ENCODE peak calls at places on chromosomes 2 and 18, in five cellular contexts. M is right atrium auricular region; U is naive thymus-derived CD4-positive, alpha-beta T cell; C is upper lobe of right lung; S is neuronal stem cell. O is an unnamed sample.
A peak's percentile ranks its signal among the peaks of the same experiment; 100 is the strongest.

GRCh38 chr18:78999939-79000338 is 20.3 kb downstream of the SALL3 start:
- DNase-seq in M (no peak), U (no peak), C (no peak), S (no peak), O (no peak)

GRCh38 chr2:121897335-121897970 is 142.0 kb downstream of the TSN start:
- DNase-seq in M (no peak), U (no peak), C (no peak), S (no peak), O (no peak)

GRCh38 chr18:31983020-31983419 is 35.6 kb upstream of the RNF125 start:
- DNase-seq in M (no peak), U (no peak), C (no peak), S (no peak), O (no peak)

GRCh38 chr2:241081643-241082337 is 20.3 kb downstream of the MTERF4 start:
- DNase-seq in M (no peak), U (no peak), C (no peak), S (no peak), O (no peak)

GRCh38 chr2:220748875-220749479 is 823.1 kb downstream of the EPHA4 start:
- DNase-seq in M (no peak), U (no peak), C (peak; percentile 49), S (no peak), O (no peak)

GRCh38 chr2:56184500-56184996 is 758 bp downstream of the CCDC85A start:
- DNase-seq in M (no peak), U (no peak), C (peak; percentile 71), S (peak; percentile 43), O (no peak)

GRCh38 chr2:22628183-22628582 is 756.8 kb upstream of the KLHL29 start:
- DNase-seq in M (no peak), U (no peak), C (no peak), S (no peak), O (no peak)

GRCh38 chr2:86033751-86034680 is 71.7 kb downstream of the POLR1A start:
- DNase-seq in M (no peak), U (no peak), C (no peak), S (no peak), O (no peak)

GRCh38 chr2:133992454-133992853 is 261.4 kb upstream of the MGAT5 start:
- DNase-seq in M (no peak), U (no peak), C (no peak), S (no peak), O (no peak)

GRCh38 chr2:16662440-16662839 is 3.2 kb downstream of the CYRIA start:
- DNase-seq in M (no peak), U (no peak), C (no peak), S (no peak), O (no peak)

GRCh38 chr2:74001781-74002514 is 17.2 kb downstream of the TET3 start:
- DNase-seq in M (no peak), U (no peak), C (peak; percentile 40), S (no peak), O (no peak)

GRCh38 chr2:74003494-74004211 is 18.9 kb downstream of the TET3 start:
- DNase-seq in M (no peak), U (no peak), C (peak; percentile 36), S (no peak), O (peak; percentile 33)

GRCh38 chr2:74004212-74005182 is 19.8 kb downstream of the TET3 start:
- DNase-seq in M (no peak), U (no peak), C (peak; percentile 39), S (no peak), O (no peak)

GRCh38 chr2:74001121-74001520 is 16.4 kb downstream of the TET3 start:
- DNase-seq in M (no peak), U (no peak), C (peak; percentile 33), S (no peak), O (no peak)

GRCh38 chr2:74002515-74003391 is 18.0 kb downstream of the TET3 start:
- DNase-seq in M (peak; percentile 75), U (peak; percentile 81), C (peak; percentile 92), S (peak; percentile 87), O (peak; percentile 74)
- H3K27ac ChIP-seq in M (peak overlapping the region; percentile 45), U (peak overlapping the region; percentile 67), C (peak overlapping the region; percentile 60), S (peak overlapping the region; percentile 95), O (peak overlapping the region; percentile 27)

GRCh38 chr2:128032092-128032491 is 4.2 kb upstream of the SAP130 start:
- DNase-seq in M (no peak), U (no peak), C (no peak), S (no peak), O (no peak)

GRCh38 chr2:128027278-128027800 is 520 bp downstream of the SAP130 start:
- DNase-seq in M (peak; percentile 100), U (peak; percentile 96), C (peak; percentile 100), S (peak; percentile 98), O (peak; percentile 100)

GRCh38 chr2:128026422-128027277 is 1.2 kb downstream of the SAP130 start:
- DNase-seq in M (no peak), U (no peak), C (no peak), S (peak; percentile 5), O (peak; percentile 44)

GRCh38 chr2:128028668-128029054 is 802 bp upstream of the SAP130 start:
- DNase-seq in M (no peak), U (no peak), C (no peak), S (no peak), O (no peak)

DNA sequence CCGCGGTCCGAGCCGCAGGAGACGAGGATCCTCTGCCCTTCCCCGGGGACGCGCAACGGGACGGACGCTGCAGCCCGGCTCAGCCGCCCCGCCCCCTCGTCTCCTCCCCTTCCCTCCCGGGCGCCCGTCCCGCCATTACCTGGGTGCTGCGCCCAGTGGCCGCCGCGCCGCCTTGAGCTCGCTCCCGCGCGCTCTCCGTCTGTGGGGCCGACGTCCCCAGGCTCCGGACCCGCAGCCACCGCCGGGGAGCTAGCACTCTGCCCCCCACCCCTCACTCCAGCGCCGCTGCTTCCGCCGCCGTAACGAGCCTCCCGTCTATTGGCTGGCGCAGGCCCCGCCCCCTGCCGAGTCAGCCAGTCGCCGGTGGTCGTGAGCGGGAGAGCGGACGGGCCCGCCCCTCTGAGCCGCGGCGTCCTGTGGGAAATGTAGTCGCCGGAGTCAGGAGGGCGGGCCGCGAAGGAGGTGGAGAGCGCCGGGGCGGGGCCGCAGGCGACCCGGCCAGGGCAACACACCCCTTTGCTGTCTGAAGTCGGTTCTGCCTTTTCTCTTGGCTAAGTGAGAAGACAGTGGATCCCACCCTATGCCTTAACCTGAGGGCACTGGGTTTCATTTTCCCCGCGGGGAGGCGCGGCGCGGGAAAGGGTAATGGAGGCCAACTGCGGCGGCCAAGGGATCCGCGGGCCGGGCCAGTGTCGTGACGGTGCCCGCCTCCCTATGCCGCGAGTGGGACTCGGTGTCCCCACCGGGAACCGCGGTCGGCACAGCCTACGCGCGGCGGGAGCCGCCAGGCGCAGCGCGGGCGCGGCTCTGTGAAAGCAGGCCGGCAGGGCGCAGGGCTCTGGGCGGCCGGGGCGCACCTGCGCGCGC is at the start of gene SAP130:
- DNase-seq in M (peak; percentile 99), U (peak; percentile 97), C (peak; percentile 100), S (peak; percentile 94), O (peak; percentile 98)
- H3K27ac ChIP-seq in M (peak within 1 kb of the TSS; percentile 98), U (peak within 1 kb of the TSS; percentile 91), C (peak within 1 kb of the TSS; percentile 94), S (peak within 1 kb of the TSS; percentile 78), O (peak within 1 kb of the TSS; percentile 94)

DNA sequence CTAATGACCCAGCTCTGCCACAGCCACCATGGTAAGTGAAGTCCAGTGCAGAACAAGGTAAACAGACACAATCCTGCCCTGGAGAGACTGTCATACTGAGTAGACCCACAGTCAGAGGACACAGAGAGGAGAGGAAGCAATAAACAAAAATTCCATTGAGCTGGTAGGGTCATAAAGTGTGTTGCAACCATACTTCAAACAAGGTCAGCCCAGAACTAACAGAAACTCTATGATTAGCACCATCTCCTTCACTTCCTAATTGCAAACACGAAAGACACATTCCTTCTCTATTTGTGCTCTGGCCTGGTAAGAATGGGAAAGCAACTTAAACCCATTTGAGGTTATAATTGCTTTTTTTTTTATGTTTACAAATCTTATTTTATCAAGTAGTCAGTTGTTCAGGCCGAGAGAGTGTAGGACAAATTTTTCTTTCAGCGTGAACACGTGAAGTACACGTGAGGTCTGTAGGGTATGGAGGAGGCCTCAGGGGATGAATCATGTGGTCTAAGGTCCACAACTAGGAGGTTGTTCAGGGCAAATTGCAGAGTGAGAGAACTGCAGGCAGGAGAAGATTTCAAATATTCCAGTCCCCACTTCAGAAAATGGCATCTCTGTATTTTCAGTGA is 71.4 kb upstream of the GLS start:
- DNase-seq in M (no peak), U (no peak), C (no peak), S (no peak), O (no peak)
- H3K27ac ChIP-seq in M (no peak overlapping the region), U (no peak overlapping the region), C (peak overlapping the region; percentile 31), S (no peak overlapping the region), O (no peak overlapping the region)

GRCh38 chr2:42929577-42929984 is 137.2 kb upstream of the HAAO start:
- DNase-seq in M (no peak), U (no peak), C (peak; percentile 46), S (no peak), O (no peak)
- H3K27ac ChIP-seq in M (peak overlapping the region; percentile 82), U (no peak overlapping the region), C (peak overlapping the region; percentile 86), S (no peak overlapping the region), O (no peak overlapping the region)

GRCh38 chr2:222404126-222404891 is 20.0 kb upstream of the SGPP2 start:
- DNase-seq in M (no peak), U (no peak), C (no peak), S (no peak), O (no peak)
- H3K27ac ChIP-seq in M (no peak overlapping the region), U (no peak overlapping the region), C (no peak overlapping the region), S (no peak overlapping the region), O (no peak overlapping the region)

GRCh38 chr2:200443376-200443775 is 66.5 kb downstream of the KCTD18 start:
- DNase-seq in M (no peak), U (no peak), C (no peak), S (no peak), O (no peak)

GRCh38 chr2:200445284-200445683 is 64.6 kb downstream of the KCTD18 start:
- DNase-seq in M (no peak), U (no peak), C (no peak), S (no peak), O (no peak)

GRCh38 chr2:200439981-200440380 is 69.9 kb downstream of the KCTD18 start:
- DNase-seq in M (no peak), U (no peak), C (no peak), S (no peak), O (no peak)

GRCh38 chr2:200444530-200444929 is 65.3 kb downstream of the KCTD18 start:
- DNase-seq in M (no peak), U (no peak), C (no peak), S (no peak), O (no peak)

GRCh38 chr2:200442471-200442870 is 67.4 kb downstream of the KCTD18 start:
- DNase-seq in M (no peak), U (no peak), C (no peak), S (no peak), O (no peak)
- H3K27ac ChIP-seq in M (no peak overlapping the region), U (no peak overlapping the region), C (no peak overlapping the region), S (no peak overlapping the region), O (peak overlapping the region; percentile 36)

DNA sequence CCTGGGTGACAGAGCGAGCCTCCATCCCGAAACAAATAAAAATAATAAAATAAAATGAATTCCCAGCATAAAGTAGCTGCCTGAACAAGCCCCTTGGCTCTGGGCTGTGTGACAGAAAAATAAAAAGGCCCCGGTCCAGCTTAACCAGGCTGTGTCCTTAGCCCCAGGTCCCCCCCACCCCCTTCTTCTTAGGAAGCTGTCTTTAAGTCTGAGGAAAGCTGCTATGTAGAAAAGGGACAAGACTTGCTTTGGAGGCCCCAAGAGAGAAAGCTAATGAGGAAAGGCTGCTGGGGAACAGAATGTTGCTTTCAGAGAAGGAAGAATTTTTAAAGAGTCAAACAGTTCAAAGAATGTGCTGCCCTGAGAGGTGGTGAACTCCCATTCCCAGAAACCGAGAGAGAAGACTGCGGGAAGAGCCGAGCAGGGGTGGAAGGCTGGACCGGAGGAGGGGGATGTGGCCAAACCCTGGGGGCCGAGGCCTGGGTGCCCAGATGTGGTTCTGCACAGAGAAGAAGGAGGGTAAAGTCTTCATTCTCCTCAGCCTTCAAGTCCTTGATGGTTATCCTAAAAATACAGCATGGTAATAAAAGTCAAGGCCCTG is 61.9 kb downstream of the CENPO start:
- DNase-seq in M (no peak), U (no peak), C (peak; percentile 43), S (no peak), O (no peak)
- H3K27ac ChIP-seq in M (peak overlapping the region; percentile 74), U (no peak overlapping the region), C (peak overlapping the region; percentile 11), S (peak overlapping the region; percentile 65), O (peak overlapping the region; percentile 52)

O was measured in caudate nucleus.